ENCODE peak calls at places on chromosomes 5 and 9, in nine cellular contexts. P, R, B, C, Y, F, M, H and Q are unnamed samples.

GRCh38 chr9:94623253-94623652 is 16.1 kb downstream of the FBP1 start:
- DNase-seq in P (no peak), R (no peak), B (no peak), C (no peak), Y (no peak), F (no peak), M (peak; percentile 57), H (no peak), Q (no peak)

GRCh38 chr9:13279284-13280162 is at the start of gene MPDZ:
- DNase-seq in P (no peak), R (no peak), B (peak; percentile 72), C (peak; percentile 59), Y (peak; percentile 39), F (no peak), M (no peak), H (peak; percentile 19), Q (peak; percentile 54)

GRCh38 chr5:102483736-102484135 is 15.1 kb downstream of the SLCO6A1 start:
- DNase-seq in P (no peak), R (no peak), B (no peak), C (no peak), Y (peak; percentile 22), F (no peak), M (peak; percentile 3), H (no peak), Q (no peak)

GRCh38 chr9:116737137-116737546 is 50.0 kb downstream of the TRIM32 start:
- DNase-seq in P (peak; percentile 33), R (peak; percentile 66), B (peak; percentile 82), C (peak; percentile 81), Y (peak; percentile 78), F (no peak), M (peak; percentile 79), H (peak; percentile 27), Q (peak; percentile 52)

GRCh38 chr9:132694144-132694543 is 23.9 kb downstream of the GTF3C4 start:
- DNase-seq in P (no peak), R (no peak), B (no peak), C (no peak), Y (no peak), F (no peak), M (peak; percentile 3), H (no peak), Q (no peak)

GRCh38 chr9:16680965-16681658 is 189.4 kb downstream of the BNC2 start:
- DNase-seq in P (no peak), R (no peak), B (no peak), C (no peak), Y (no peak), F (no peak), M (no peak), H (no peak), Q (no peak)

GRCh38 chr9:110832916-110833315 is 164.3 kb downstream of the MUSK start:
- DNase-seq in P (no peak), R (no peak), B (no peak), C (no peak), Y (no peak), F (no peak), M (no peak), H (no peak), Q (no peak)

GRCh38 chr5:79613571-79613970 is 1.3 kb downstream of the TENT2 start:
- DNase-seq in P (no peak), R (no peak), B (no peak), C (no peak), Y (no peak), F (no peak), M (no peak), H (no peak), Q (no peak)

GRCh38 chr5:135501965-135502364 is 33.8 kb downstream of the NEUROG1 start:
- DNase-seq in P (no peak), R (no peak), B (no peak), C (no peak), Y (no peak), F (no peak), M (no peak), H (no peak), Q (no peak)

GRCh38 chr5:9288234-9288633 is 257.6 kb downstream of the SEMA5A start:
- DNase-seq in P (no peak), R (no peak), B (peak; percentile 61), C (no peak), Y (no peak), F (no peak), M (no peak), H (no peak), Q (no peak)